ENCODE peak calls at places on chromosome 15, in five cellular contexts. T is mesothelial cell of epicardium; K is HFFc6; I is HEK293T; O is effector memory CD8-positive, alpha-beta T cell. U is an unnamed sample.

GRCh38 chr15:76337047-76337738 is 620 bp downstream of the ISL2 start:
- DNase-seq in K (peak), T (no peak), O (no peak), I (peak), U (peak)

GRCh38 chr15:65532738-65533051 is 2.4 kb downstream of the HACD3 start:
- DNase-seq in K (peak), O (no peak), T (no peak), I (no peak), U (no peak)

GRCh38 chr15:28273468-28273867 is 48.5 kb downstream of the HERC2 start:
- DNase-seq in T (no peak), O (no peak), K (no peak), I (no peak), U (no peak)

GRCh38 chr15:80404719-80405553 is 754 bp downstream of the ARNT2 start:
- DNase-seq in K (no peak), I (peak), T (no peak), O (no peak), U (no peak)

GRCh38 chr15:91356083-91356482 is 256.0 kb downstream of the SV2B start:
- DNase-seq in O (no peak), K (no peak), I (no peak), T (no peak), U (no peak)

GRCh38 chr15:77358545-77359240 is 61.2 kb downstream of the PEAK1 start:
- DNase-seq in K (no peak), O (no peak), T (no peak), I (no peak), U (no peak)

GRCh38 chr15:90367578-90367977 is 15.5 kb downstream of the ZNF774 start:
- DNase-seq in O (no peak), K (peak), T (no peak), I (no peak), U (peak)

GRCh38 chr15:70297465-70298152 is 199.9 kb upstream of the TLE3 start:
- DNase-seq in K (no peak), O (no peak), I (no peak), T (no peak), U (no peak)

GRCh38 chr15:69783211-69783610 is 314.5 kb downstream of the TLE3 start:
- DNase-seq in O (no peak), T (no peak), K (no peak), I (no peak), U (no peak)

GRCh38 chr15:58666957-58667356 is 82.5 kb downstream of the ADAM10 start:
- DNase-seq in O (no peak), K (peak), I (no peak), T (no peak), U (peak)

GRCh38 chr15:94287794-94288246 is 56.5 kb downstream of the MCTP2 start:
- DNase-seq in T (no peak), O (peak), I (no peak), K (no peak), U (no peak)

U was measured in GM03348.